ENCODE peak calls at places on chromosome 7, in seven cellular contexts. A, Y, S, C, I, Z and L are unnamed samples.

GRCh38 chr7:46900312-46901263 is 681.3 kb downstream of the TNS3 start:
- DNase-seq in A (no peak), I (no peak), S (no peak), Z (no peak), C (no peak), Y (no peak), L (no peak)

GRCh38 chr7:98066208-98066607 is 40.5 kb upstream of the LMTK2 start:
- DNase-seq in A (no peak), Y (no peak), S (no peak), I (no peak), Z (no peak), C (no peak), L (no peak)

GRCh38 chr7:128204455-128204854 is 36.6 kb upstream of the LEP start:
- DNase-seq in Y (no peak), Z (no peak), S (no peak), C (no peak), I (no peak), A (no peak), L (no peak)

GRCh38 chr7:73828107-73828803 is 2.5 kb upstream of the CLDN4 start:
- DNase-seq in Y (no peak), Z (no peak), I (no peak), A (peak), C (no peak), S (no peak), L (no peak)

GRCh38 chr7:6545398-6546126 is 5.7 kb downstream of the GRID2IP start:
- DNase-seq in C (no peak), A (no peak), I (no peak), Y (no peak), Z (peak), S (no peak), L (no peak)

GRCh38 chr7:142383826-142384507 is 126.1 kb upstream of the PRSS58 start:
- DNase-seq in Y (peak), Z (no peak), I (no peak), C (no peak), A (no peak), S (no peak), L (no peak)

GRCh38 chr7:55247466-55247865 is 117.7 kb upstream of the LANCL2 start:
- DNase-seq in S (no peak), I (no peak), C (no peak), Z (no peak), A (no peak), Y (no peak), L (no peak)

GRCh38 chr7:106041140-106041717 is 70.9 kb downstream of the SYPL1 start:
- DNase-seq in A (peak), S (no peak), Y (no peak), Z (peak), I (no peak), C (no peak), L (no peak)

GRCh38 chr7:158812684-158813083 is 16.6 kb downstream of the ESYT2 start:
- DNase-seq in Z (peak), A (no peak), C (no peak), Y (no peak), S (no peak), I (no peak), L (no peak)

GRCh38 chr7:141042222-141043193 is 27.8 kb upstream of the MRPS33 start:
- DNase-seq in A (no peak), I (no peak), Y (no peak), Z (no peak), S (no peak), C (no peak), L (no peak)

GRCh38 chr7:638256-639011 is 88.1 kb upstream of the DNAAF5 start:
- DNase-seq in A (no peak), I (no peak), C (no peak), Z (no peak), Y (no peak), S (no peak), L (no peak)

GRCh38 chr7:27994639-27995038 is 186.0 kb downstream of the JAZF1 start:
- DNase-seq in C (no peak), A (peak), I (no peak), Y (no peak), S (no peak), Z (no peak), L (no peak)

GRCh38 chr7:521221-522070 is 1.8 kb upstream of the PDGFA start:
- DNase-seq in Y (no peak), I (peak), C (no peak), Z (no peak), S (no peak), A (no peak), L (no peak)

GRCh38 chr7:16915405-16915804 is 33.6 kb upstream of the AGR3 start:
- DNase-seq in Z (no peak), I (no peak), S (no peak), A (no peak), C (no peak), Y (no peak), L (peak)

GRCh38 chr7:108452707-108453106 is 3.5 kb downstream of the NRCAM start:
- DNase-seq in S (no peak), Y (no peak), I (peak), C (no peak), A (peak), Z (peak), L (no peak)

GRCh38 chr7:2710256-2710655 is 22.3 kb downstream of the AMZ1 start:
- DNase-seq in S (no peak), A (no peak), C (no peak), Y (no peak), Z (no peak), I (peak), L (no peak)